ENCODE peak calls at places on chromosome 11, in six cellular contexts. One of them, this sample, is unnamed.

GRCh38 chr11:19632435-19632834 is 80.2 kb upstream of the NAV2 start:
- DNase-seq in H54: no peak
- DNase-seq in IMR-90: peak
- DNase-seq in HCT116: no peak
- DNase-seq in esophagus squamous epithelium: no peak
- DNase-seq in A549: no peak
- DNase-seq in this sample: no peak

GRCh38 chr11:95524328-95525036 is 265.1 kb downstream of the FAM76B start:
- DNase-seq in HCT116: no peak
- DNase-seq in IMR-90: no peak
- DNase-seq in H54: no peak
- DNase-seq in esophagus squamous epithelium: no peak
- DNase-seq in A549: no peak
- DNase-seq in this sample: no peak

GRCh38 chr11:20589796-20590195 is 9.6 kb upstream of the SLC6A5 start:
- DNase-seq in A549: no peak
- DNase-seq in IMR-90: no peak
- DNase-seq in HCT116: no peak
- DNase-seq in H54: no peak
- DNase-seq in esophagus squamous epithelium: no peak
- DNase-seq in this sample: no peak

GRCh38 chr11:19789840-19790710 is 77.4 kb downstream of the NAV2 start:
- DNase-seq in esophagus squamous epithelium: no peak
- DNase-seq in IMR-90: peak
- DNase-seq in H54: no peak
- DNase-seq in A549: no peak
- DNase-seq in HCT116: no peak
- DNase-seq in this sample: no peak

GRCh38 chr11:87356428-87356827 is 318.7 kb downstream of the TMEM135 start:
- DNase-seq in H54: no peak
- DNase-seq in A549: no peak
- DNase-seq in IMR-90: no peak
- DNase-seq in HCT116: no peak
- DNase-seq in esophagus squamous epithelium: no peak
- DNase-seq in this sample: no peak

GRCh38 chr11:108561535-108561991 is 32.0 kb downstream of the EXPH5 start:
- DNase-seq in H54: no peak
- DNase-seq in HCT116: no peak
- DNase-seq in esophagus squamous epithelium: no peak
- DNase-seq in A549: no peak
- DNase-seq in IMR-90: peak
- DNase-seq in this sample: no peak

GRCh38 chr11:2929880-2930704 is 872 bp upstream of the PHLDA2 start:
- DNase-seq in IMR-90: peak
- DNase-seq in HCT116: peak
- DNase-seq in esophagus squamous epithelium: no peak
- DNase-seq in H54: peak
- DNase-seq in A549: peak
- DNase-seq in this sample: no peak

GRCh38 chr11:62144641-62145255 is 20.9 kb downstream of the INCENP start:
- DNase-seq in A549: no peak
- DNase-seq in esophagus squamous epithelium: no peak
- DNase-seq in HCT116: no peak
- DNase-seq in IMR-90: no peak
- DNase-seq in H54: no peak
- DNase-seq in this sample: no peak

GRCh38 chr11:71240865-71241691 is 11.3 kb downstream of the SHANK2 start:
- DNase-seq in IMR-90: peak
- DNase-seq in HCT116: no peak
- DNase-seq in A549: peak
- DNase-seq in H54: no peak
- DNase-seq in esophagus squamous epithelium: no peak
- DNase-seq in this sample: no peak

GRCh38 chr11:87528752-87529151 is 491.0 kb downstream of the TMEM135 start:
- DNase-seq in esophagus squamous epithelium: no peak
- DNase-seq in IMR-90: no peak
- DNase-seq in A549: no peak
- DNase-seq in HCT116: no peak
- DNase-seq in H54: no peak
- DNase-seq in this sample: no peak

GRCh38 chr11:130381317-130381716 is 47.1 kb downstream of the ADAMTS8 start:
- DNase-seq in IMR-90: no peak
- DNase-seq in H54: no peak
- DNase-seq in HCT116: no peak
- DNase-seq in A549: peak
- DNase-seq in esophagus squamous epithelium: no peak
- DNase-seq in this sample: no peak

GRCh38 chr11:1942541-1943260 is 4.4 kb upstream of the MRPL23 start:
- DNase-seq in A549: no peak
- DNase-seq in H54: no peak
- DNase-seq in IMR-90: no peak
- DNase-seq in HCT116: no peak
- DNase-seq in esophagus squamous epithelium: no peak
- DNase-seq in this sample: no peak

GRCh38 chr11:72864692-72865655 is 50.8 kb downstream of the ATG16L2 start:
- DNase-seq in IMR-90: peak
- DNase-seq in esophagus squamous epithelium: no peak
- DNase-seq in A549: no peak
- DNase-seq in H54: no peak
- DNase-seq in HCT116: no peak
- DNase-seq in this sample: no peak

DNA sequence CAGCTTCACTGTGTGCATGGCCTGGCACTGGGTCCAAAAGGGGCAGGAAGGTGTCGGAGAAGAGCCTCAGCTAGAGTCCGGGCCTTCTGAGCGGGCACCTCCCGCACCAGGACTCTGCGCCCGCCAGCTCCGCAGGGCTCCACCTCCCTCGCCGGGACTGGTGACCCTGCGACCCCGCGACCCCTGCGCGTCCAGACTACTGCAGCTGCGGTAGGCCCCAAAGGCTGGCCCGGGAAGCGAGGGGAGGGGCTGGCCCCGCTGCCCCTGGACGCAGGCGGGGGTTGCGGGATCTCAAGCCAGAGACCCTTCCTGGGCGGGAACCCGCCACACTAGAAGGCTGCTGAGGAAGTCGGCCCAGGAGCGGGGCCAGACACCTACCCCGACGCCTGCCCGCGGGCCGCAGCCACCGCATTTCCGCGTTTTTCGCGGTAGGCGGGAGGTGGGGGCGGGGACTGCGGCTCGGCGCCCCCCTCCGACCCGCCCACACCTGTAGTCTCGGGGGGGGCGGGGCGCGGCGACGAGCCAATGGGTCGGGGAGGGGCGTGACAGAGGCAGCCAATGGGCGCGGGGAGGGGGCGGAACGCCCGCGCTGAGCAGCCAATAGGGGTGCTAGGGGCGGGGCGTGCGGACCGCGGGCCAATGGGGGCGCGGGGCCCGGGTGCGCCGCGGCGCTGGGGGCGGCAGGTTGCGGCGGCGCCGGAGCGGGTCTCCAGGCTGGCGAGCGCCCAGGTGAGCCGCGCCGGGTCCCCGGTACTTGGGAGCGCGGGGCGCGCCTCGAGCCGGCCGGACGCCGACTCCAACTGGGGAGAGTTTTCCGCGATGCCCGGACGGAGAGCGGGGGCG is at the start of the genes LMNTD2 and RASSF7:
- DNase-seq in IMR-90: peak
- DNase-seq in HCT116: peak
- DNase-seq in H54: peak
- DNase-seq in A549: peak
- DNase-seq in esophagus squamous epithelium: peak
- DNase-seq in this sample: peak
- TF ChIP-seq POLR2A in IMR-90: no peak
- TF ChIP-seq POLR2A in HCT116: no peak
- TF ChIP-seq POLR2A in H54: peak
- TF ChIP-seq POLR2A in A549: peak
- TF ChIP-seq POLR2A in esophagus squamous epithelium: no peak
- TF ChIP-seq POLR2A in this sample: peak

GRCh38 chr11:128520886-128521696 is 66.3 kb downstream of the ETS1 start:
- DNase-seq in H54: no peak
- DNase-seq in IMR-90: no peak
- DNase-seq in esophagus squamous epithelium: no peak
- DNase-seq in A549: no peak
- DNase-seq in HCT116: no peak
- DNase-seq in this sample: no peak
- TF ChIP-seq POLR2A in H54: no peak
- TF ChIP-seq POLR2A in IMR-90: peak
- TF ChIP-seq POLR2A in esophagus squamous epithelium: no peak
- TF ChIP-seq POLR2A in A549: no peak
- TF ChIP-seq POLR2A in HCT116: no peak
- TF ChIP-seq POLR2A in this sample: no peak

DNA sequence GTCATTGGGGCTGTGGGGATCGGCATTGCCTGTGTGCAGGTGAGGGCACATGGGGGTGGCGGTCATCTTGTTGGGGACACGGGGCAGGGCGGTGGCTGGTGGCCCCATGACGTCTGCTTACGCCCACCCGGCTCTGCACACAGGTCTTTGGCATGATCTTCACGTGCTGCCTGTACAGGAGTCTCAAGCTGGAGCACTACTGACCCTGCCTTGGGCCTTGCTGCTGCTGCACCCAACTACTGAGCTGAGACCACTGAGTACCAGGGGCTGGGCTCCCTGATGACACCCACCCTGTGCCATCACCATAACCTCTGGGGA is 4.4 kb downstream of the POLR2L start:
- DNase-seq in A549: no peak
- DNase-seq in H54: no peak
- DNase-seq in HCT116: no peak
- DNase-seq in IMR-90: no peak
- DNase-seq in esophagus squamous epithelium: no peak
- DNase-seq in this sample: no peak
- TF ChIP-seq POLR2A in A549: no peak
- TF ChIP-seq POLR2A in H54: no peak
- TF ChIP-seq POLR2A in HCT116: no peak
- TF ChIP-seq POLR2A in IMR-90: no peak
- TF ChIP-seq POLR2A in esophagus squamous epithelium: no peak
- TF ChIP-seq POLR2A in this sample: peak

DNA sequence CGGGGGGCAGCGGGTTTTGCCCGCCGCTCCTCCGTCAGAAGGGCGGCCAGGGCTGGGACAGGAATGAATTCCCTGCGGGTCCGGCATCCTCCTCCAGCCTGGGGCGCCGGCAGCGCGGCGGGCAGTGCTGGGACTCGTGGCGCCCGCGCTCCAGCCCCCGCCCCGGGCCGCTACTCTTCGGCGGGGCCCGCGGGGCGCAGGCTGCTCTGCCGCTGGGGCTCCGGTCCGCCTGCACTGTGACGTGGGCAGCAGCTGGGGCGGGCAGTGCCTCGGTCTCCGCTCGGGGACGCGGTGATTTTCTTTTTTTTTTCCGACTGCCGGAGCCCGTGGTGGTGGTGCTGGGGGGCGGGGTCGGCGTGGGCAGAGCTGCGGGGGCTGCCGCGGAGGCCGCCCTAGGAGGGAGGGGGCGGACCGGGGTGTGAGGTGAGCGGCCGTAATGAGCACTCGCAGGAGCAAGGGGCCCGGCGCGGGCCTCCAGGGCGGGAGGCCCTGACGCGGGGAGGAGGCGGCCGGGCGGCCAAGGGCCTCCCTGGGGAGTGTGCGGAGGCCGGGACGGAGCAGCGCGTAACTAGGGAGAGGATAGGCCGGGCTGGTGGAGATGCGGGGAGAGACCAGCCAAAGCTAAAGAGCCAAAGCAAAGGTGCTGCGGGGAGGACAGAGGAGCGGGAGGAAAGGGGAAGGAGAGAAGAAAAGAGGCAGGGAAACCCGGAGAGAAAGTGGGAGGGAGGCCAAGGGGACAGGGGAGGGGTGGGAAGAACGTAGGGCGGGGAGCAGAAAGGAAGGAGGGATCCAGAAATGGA is 73.3 kb upstream of the ZBED5 start:
- DNase-seq in H54: peak
- DNase-seq in esophagus squamous epithelium: no peak
- DNase-seq in HCT116: no peak
- DNase-seq in IMR-90: peak
- DNase-seq in A549: peak
- DNase-seq in this sample: peak
- TF ChIP-seq POLR2A in H54: peak
- TF ChIP-seq POLR2A in esophagus squamous epithelium: peak
- TF ChIP-seq POLR2A in HCT116: no peak
- TF ChIP-seq POLR2A in IMR-90: peak
- TF ChIP-seq POLR2A in A549: peak
- TF ChIP-seq POLR2A in this sample: no peak

GRCh38 chr11:57409321-57410100 is 17.4 kb downstream of the SLC43A3 start:
- DNase-seq in H54: no peak
- DNase-seq in esophagus squamous epithelium: no peak
- DNase-seq in HCT116: no peak
- DNase-seq in IMR-90: no peak
- DNase-seq in A549: no peak
- DNase-seq in this sample: no peak
- TF ChIP-seq POLR2A in H54: no peak
- TF ChIP-seq POLR2A in esophagus squamous epithelium: no peak
- TF ChIP-seq POLR2A in HCT116: no peak
- TF ChIP-seq POLR2A in IMR-90: no peak
- TF ChIP-seq POLR2A in A549: no peak
- TF ChIP-seq POLR2A in this sample: no peak

DNA sequence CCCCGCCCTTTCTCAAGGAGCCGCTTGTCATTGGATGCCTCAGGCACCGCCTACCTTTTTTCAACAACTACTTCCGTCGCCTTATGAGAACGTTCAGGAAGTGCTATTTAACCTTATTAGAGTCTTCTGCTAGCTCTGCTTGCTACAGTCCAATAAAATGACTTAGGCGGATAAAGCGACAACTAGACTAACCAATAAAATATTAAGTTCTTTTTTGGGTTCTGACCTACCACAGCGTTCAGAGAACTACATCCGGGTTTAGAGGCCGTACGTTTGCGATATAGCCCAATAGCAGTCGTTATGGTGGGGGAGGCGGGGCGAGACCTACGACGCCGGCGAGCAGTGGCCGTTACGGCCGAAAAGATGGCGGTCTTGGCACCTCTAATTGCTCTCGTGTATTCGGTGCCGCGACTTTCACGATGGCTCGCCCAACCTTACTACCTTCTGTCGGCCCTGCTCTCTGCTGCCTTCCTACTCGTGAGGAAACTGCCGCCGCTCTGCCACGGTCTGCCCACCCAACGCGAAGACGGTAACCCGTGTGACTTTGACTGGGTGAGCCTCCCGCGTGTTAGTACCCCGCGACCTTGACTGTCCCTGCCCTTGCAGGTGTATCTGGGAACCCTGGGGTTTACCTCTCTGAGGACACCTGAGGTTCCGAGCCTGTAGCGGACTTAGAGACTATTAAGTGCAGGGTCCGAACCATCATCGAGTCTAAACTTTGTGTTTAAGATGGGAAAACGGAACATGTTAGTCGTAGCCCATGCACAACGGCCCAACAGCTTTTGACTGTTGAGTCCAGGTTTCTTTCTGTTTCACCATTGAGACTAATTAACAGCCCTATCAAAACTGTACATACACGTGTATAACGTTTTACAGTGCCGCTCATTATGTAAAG is at the start of gene TMX2:
- DNase-seq in H54: peak
- DNase-seq in HCT116: peak
- DNase-seq in A549: peak
- DNase-seq in IMR-90: peak
- DNase-seq in esophagus squamous epithelium: peak
- DNase-seq in this sample: peak
- TF ChIP-seq POLR2A in H54: peak
- TF ChIP-seq POLR2A in HCT116: peak
- TF ChIP-seq POLR2A in A549: peak
- TF ChIP-seq POLR2A in IMR-90: peak
- TF ChIP-seq POLR2A in esophagus squamous epithelium: no peak
- TF ChIP-seq POLR2A in this sample: peak

This sample was measured in erythroblast.